ENCODE peak calls at places on chromosomes 3 and 15, in four cellular contexts. L, I, F and T are unnamed samples.

GRCh38 chr3:170740726-170741591 is 129.0 kb downstream of the RPL22L1 start:
- DNase-seq in I (peak; percentile 72), F (no peak), L (peak; percentile 60), T (no peak)

GRCh38 chr15:49110158-49110944 is 45.0 kb downstream of the COPS2 start:
- DNase-seq in I (no peak), F (no peak), L (no peak), T (no peak)

GRCh38 chr3:177597325-177598109 is 400.2 kb upstream of the TBL1XR1 start:
- DNase-seq in L (no peak), F (no peak), I (peak; percentile 83), T (no peak)

GRCh38 chr3:10438902-10439610 is 66.3 kb downstream of the ATP2B2 start:
- DNase-seq in I (no peak), F (no peak), L (no peak), T (no peak)

GRCh38 chr3:141012571-141012970 is 38.6 kb upstream of the SPSB4 start:
- DNase-seq in I (peak; percentile 16), L (no peak), F (no peak), T (no peak)

GRCh38 chr3:186772281-186772885 is 11.0 kb upstream of the EIF4A2 start:
- DNase-seq in L (no peak), F (no peak), I (no peak), T (no peak)

GRCh38 chr3:73623996-73624362 is 762 bp downstream of the PDZRN3 start:
- DNase-seq in F (no peak), L (peak; percentile 52), I (peak; percentile 30), T (no peak)

GRCh38 chr15:84098604-84099003 is 137.0 kb upstream of the GOLGA6L4 start:
- DNase-seq in L (no peak), F (no peak), I (no peak), T (no peak)

GRCh38 chr15:66047321-66048024 is 178.2 kb downstream of the RAB11A start:
- DNase-seq in I (peak; percentile 8), L (no peak), F (no peak), T (no peak)

GRCh38 chr15:68726246-68726645 is 94.4 kb downstream of the ANP32A start:
- DNase-seq in I (no peak), L (no peak), F (no peak), T (no peak)

GRCh38 chr15:48962662-48963523 is 826 bp downstream of the SHC4 start:
- DNase-seq in L (no peak), F (no peak), I (peak; percentile 34), T (no peak)

GRCh38 chr15:43103939-43104338 is 1.9 kb downstream of the UBR1 start:
- DNase-seq in L (no peak), F (no peak), I (no peak), T (no peak)

GRCh38 chr3:177946965-177947364 is 589.3 kb upstream of the KCNMB2 start:
- DNase-seq in I (no peak), L (no peak), F (no peak), T (no peak)

GRCh38 chr3:175107231-175107630 is 248.1 kb downstream of the NAALADL2 start:
- DNase-seq in L (no peak), I (no peak), F (no peak), T (no peak)

GRCh38 chr15:71424765-71425164 is 309.5 kb downstream of the THSD4 start:
- DNase-seq in I (no peak), F (no peak), L (no peak), T (no peak)

GRCh38 chr15:74383695-74384565 is 16.5 kb upstream of the CYP11A1 start:
- DNase-seq in I (no peak), L (peak; percentile 57), F (no peak), T (no peak)

GRCh38 chr3:71428841-71429609 is 154.5 kb downstream of the FOXP1 start:
- DNase-seq in L (no peak), I (peak; percentile 25), F (no peak), T (no peak)

GRCh38 chr3:79810101-79810500 is 42.3 kb upstream of the ROBO1 start:
- DNase-seq in F (no peak), L (no peak), I (no peak), T (no peak)

GRCh38 chr3:155745795-155746550 is 1.1 kb upstream of the PLCH1 start:
- DNase-seq in I (peak; percentile 46), F (no peak), L (peak; percentile 41), T (no peak)

GRCh38 chr3:114496021-114496434 is 202.2 kb downstream of the TIGIT start:
- DNase-seq in I (no peak), L (no peak), F (no peak), T (no peak)

GRCh38 chr3:27643355-27643754 is 78.8 kb downstream of the EOMES start:
- DNase-seq in I (no peak), F (no peak), L (no peak), T (no peak)

GRCh38 chr15:97904196-97904572 is 56.3 kb upstream of the ARRDC4 start:
- DNase-seq in L (peak; percentile 66), F (peak; percentile 15), I (no peak), T (no peak)

GRCh38 chr3:13706886-13707285 is 158.0 kb downstream of the FBLN2 start:
- DNase-seq in L (no peak), I (no peak), F (no peak), T (peak; percentile 26)

GRCh38 chr3:86996261-86996955 is 5.5 kb upstream of the VGLL3 start:
- DNase-seq in F (no peak), L (no peak), I (no peak), T (no peak)

GRCh38 chr3:192207661-192208060 is 519.7 kb downstream of the FGF12 start:
- DNase-seq in I (peak; percentile 68), F (no peak), L (peak; percentile 34), T (no peak)

GRCh38 chr15:48449734-48450133 is 118.5 kb downstream of the DUT start:
- DNase-seq in F (no peak), I (no peak), L (no peak), T (no peak)

GRCh38 chr3:76991165-76991564 is 48.7 kb upstream of the ROBO2 start:
- DNase-seq in L (no peak), F (no peak), I (no peak), T (no peak)

GRCh38 chr3:129892857-129893615 is 475 bp downstream of the TMCC1 start:
- DNase-seq in L (peak; percentile 41), I (no peak), F (peak; percentile 42), T (peak; percentile 92)

GRCh38 chr15:42772126-42772525 is 35.2 kb upstream of the CDAN1 start:
- DNase-seq in F (no peak), L (no peak), I (no peak), T (no peak)

GRCh38 chr3:182508896-182509295 is 284.4 kb upstream of the ATP11B start:
- DNase-seq in I (peak; percentile 65), L (no peak), F (no peak), T (no peak)

GRCh38 chr3:156554515-156554841 is 439 bp downstream of the SSR3 start:
- DNase-seq in I (no peak), F (no peak), L (no peak), T (no peak)